ENCODE peak calls at places on chromosome 12, in nine cellular contexts. Y is endodermal cell; T is kidney; F is tibial artery; C is psoas muscle; A is CD4-positive, alpha-beta T cell; K is brain microvascular endothelial cell; B is RWPE1; I is SK-N-SH. X is an unnamed sample.

GRCh38 chr12:5768171-5768879 is 176.7 kb downstream of the ANO2 start:
- DNase-seq in C (no peak), I (no peak), B (no peak), Y (no peak), F (peak), T (peak), A (no peak), K (no peak), X (no peak)

GRCh38 chr12:89236748-89237428 is 115.4 kb downstream of the DUSP6 start:
- DNase-seq in K (peak), T (no peak), Y (no peak), F (no peak), B (peak), C (no peak), A (no peak), I (no peak), X (no peak)

GRCh38 chr12:52327086-52327829 is 6.1 kb upstream of the KRT83 start:
- DNase-seq in T (peak), F (peak), I (peak), K (peak), B (peak), A (peak), Y (peak), C (peak), X (peak)

GRCh38 chr12:81015510-81015909 is 62.4 kb upstream of the ACSS3 start:
- DNase-seq in C (no peak), T (no peak), K (peak), F (no peak), I (no peak), Y (peak), B (no peak), A (no peak), X (no peak)

GRCh38 chr12:27682534-27682933 is 13.7 kb upstream of the REP15 start:
- DNase-seq in K (peak), C (no peak), I (no peak), T (no peak), B (no peak), F (no peak), Y (no peak), A (no peak), X (peak)

GRCh38 chr12:66941150-66941549 is 262.3 kb upstream of the GRIP1 start:
- DNase-seq in K (no peak), A (no peak), T (no peak), F (no peak), B (no peak), C (no peak), Y (no peak), I (no peak), X (no peak)

GRCh38 chr12:95351745-95352144 is 122.2 kb upstream of the METAP2 start:
- DNase-seq in T (no peak), C (no peak), B (no peak), Y (peak), K (no peak), F (peak), A (no peak), I (no peak), X (no peak)

GRCh38 chr12:124426594-124427550 is 132.0 kb downstream of the RFLNA start:
- DNase-seq in K (no peak), T (no peak), B (no peak), I (no peak), Y (no peak), A (no peak), C (no peak), F (no peak), X (no peak)

GRCh38 chr12:125683748-125684381 is 618.6 kb downstream of the AACS start:
- DNase-seq in F (no peak), B (no peak), Y (peak), C (no peak), T (no peak), K (no peak), A (no peak), I (peak), X (no peak)

GRCh38 chr12:63804746-63805145 is 25.0 kb downstream of the RXYLT1 start:
- DNase-seq in C (no peak), T (no peak), B (no peak), F (no peak), K (no peak), A (no peak), Y (no peak), I (no peak), X (no peak)

GRCh38 chr12:3835914-3836313 is 37.3 kb downstream of the PARP11 start:
- DNase-seq in I (no peak), T (no peak), A (no peak), K (no peak), B (no peak), Y (no peak), F (no peak), C (no peak), X (no peak)

GRCh38 chr12:20367731-20368652 is at the start of gene PDE3A:
- DNase-seq in C (peak), T (peak), A (no peak), K (peak), I (peak), B (peak), Y (peak), F (peak), X (no peak)

GRCh38 chr12:124917135-124917840 is 2.8 kb upstream of the UBC start:
- DNase-seq in T (peak), K (peak), I (peak), B (peak), Y (peak), C (peak), F (peak), A (peak), X (peak)

GRCh38 chr12:41365653-41366131 is 177.6 kb downstream of the PDZRN4 start:
- DNase-seq in A (no peak), C (no peak), Y (peak), B (no peak), I (no peak), K (no peak), F (no peak), T (no peak), X (no peak)

GRCh38 chr12:71938728-71939385 is at the start of gene TPH2:
- DNase-seq in I (peak), F (no peak), B (peak), T (peak), A (peak), Y (peak), K (peak), C (peak), X (no peak)

GRCh38 chr12:44709166-44709565 is 166.9 kb downstream of the NELL2 start:
- DNase-seq in B (no peak), C (no peak), K (no peak), Y (no peak), I (no peak), F (no peak), A (no peak), T (no peak), X (no peak)

GRCh38 chr12:4190376-4191063 is 83.0 kb upstream of the CCND2 start:
- DNase-seq in C (no peak), Y (no peak), K (no peak), I (no peak), B (no peak), A (no peak), F (no peak), T (no peak), X (no peak)

GRCh38 chr12:29234552-29234951 is 85.5 kb downstream of the FAR2 start:
- DNase-seq in T (no peak), I (no peak), K (no peak), Y (no peak), A (no peak), F (no peak), B (no peak), C (no peak), X (no peak)

GRCh38 chr12:121224591-121224990 is 14.7 kb downstream of the P2RX4 start:
- DNase-seq in T (peak), Y (no peak), F (no peak), I (peak), A (peak), C (no peak), B (no peak), K (no peak), X (no peak)

GRCh38 chr12:40768125-40768864 is 76.1 kb downstream of the CNTN1 start:
- DNase-seq in C (no peak), K (no peak), A (no peak), Y (no peak), I (no peak), F (no peak), T (no peak), B (no peak), X (no peak)

GRCh38 chr12:59115995-59116394 is 195.7 kb upstream of the LRIG3 start:
- DNase-seq in K (no peak), B (no peak), C (no peak), T (no peak), I (no peak), F (no peak), A (no peak), Y (peak), X (no peak)

GRCh38 chr12:75658826-75659823 is 147.7 kb upstream of the KRR1 start:
- DNase-seq in K (peak), T (no peak), F (no peak), B (peak), C (no peak), I (no peak), Y (no peak), A (no peak), X (no peak)

GRCh38 chr12:72468505-72468904 is 196.3 kb downstream of the TRHDE start:
- DNase-seq in B (no peak), T (no peak), K (no peak), I (no peak), F (no peak), A (no peak), Y (no peak), C (peak), X (no peak)

GRCh38 chr12:3168775-3169221 is 91.6 kb downstream of the TSPAN9 start:
- DNase-seq in K (peak), F (no peak), A (no peak), T (peak), C (peak), Y (peak), B (peak), I (no peak), X (peak)

GRCh38 chr12:24256636-24257150 is 307.2 kb upstream of the SOX5 start:
- DNase-seq in T (no peak), B (no peak), Y (peak), F (no peak), I (no peak), K (no peak), C (no peak), A (no peak), X (no peak)

GRCh38 chr12:49556391-49557186 is 11.4 kb downstream of the MCRS1 start:
- DNase-seq in F (no peak), C (no peak), A (no peak), B (no peak), K (no peak), T (no peak), I (peak), Y (no peak), X (no peak)

GRCh38 chr12:1612196-1612595 is 16.8 kb upstream of the WNT5B start:
- DNase-seq in B (no peak), A (no peak), T (no peak), I (no peak), F (no peak), Y (no peak), C (no peak), K (no peak), X (no peak)

GRCh38 chr12:89064780-89065179 is 287.5 kb downstream of the DUSP6 start:
- DNase-seq in F (no peak), A (no peak), K (peak), B (peak), T (no peak), C (no peak), Y (no peak), I (no peak), X (no peak)

GRCh38 chr12:68016136-68016535 is 26.9 kb downstream of the IFNG-AS1 start:
- DNase-seq in A (no peak), C (no peak), I (no peak), Y (no peak), K (no peak), B (no peak), T (no peak), F (no peak), X (no peak)

GRCh38 chr12:96711364-96711763 is 195.7 kb upstream of the NEDD1 start:
- DNase-seq in B (no peak), F (no peak), T (no peak), K (no peak), C (no peak), Y (no peak), A (no peak), I (no peak), X (no peak)

GRCh38 chr12:125203145-125203765 is 138.0 kb downstream of the AACS start:
- DNase-seq in F (no peak), C (no peak), A (no peak), I (no peak), T (no peak), Y (no peak), K (no peak), B (peak), X (no peak)

GRCh38 chr12:73225941-73226340 is 953.8 kb downstream of the TRHDE start:
- DNase-seq in K (no peak), F (no peak), Y (no peak), I (no peak), B (no peak), A (no peak), T (no peak), C (no peak), X (no peak)

GRCh38 chr12:22526836-22527235 is 17.5 kb downstream of the C2CD5 start:
- DNase-seq in I (no peak), T (no peak), A (no peak), F (no peak), B (no peak), Y (no peak), C (no peak), K (no peak), X (no peak)

GRCh38 chr12:88172844-88173407 is 30.8 kb downstream of the TMTC3 start:
- DNase-seq in K (no peak), C (no peak), F (no peak), I (no peak), T (no peak), B (peak), Y (no peak), A (no peak), X (no peak)

GRCh38 chr12:18868673-18869072 is 130.8 kb downstream of the CAPZA3 start:
- DNase-seq in B (no peak), I (no peak), K (no peak), F (no peak), T (no peak), A (no peak), C (no peak), Y (no peak), X (no peak)

GRCh38 chr12:49347307-49348237 is 884 bp downstream of the DNAJC22 start:
- DNase-seq in F (peak), I (peak), T (peak), A (peak), K (peak), B (peak), Y (peak), C (peak), X (peak)

GRCh38 chr12:27107976-27108375 is 25.6 kb upstream of the C12orf71 start:
- DNase-seq in I (no peak), A (no peak), F (no peak), K (no peak), T (no peak), C (no peak), Y (no peak), B (no peak), X (no peak)

GRCh38 chr12:121294151-121294889 is 2.2 kb downstream of the CAMKK2 start:
- DNase-seq in Y (no peak), A (no peak), I (no peak), C (no peak), T (no peak), B (no peak), K (no peak), F (no peak), X (no peak)

GRCh38 chr12:95988506-95989275 is 7.5 kb downstream of the HAL start:
- DNase-seq in F (no peak), I (no peak), T (no peak), B (no peak), A (no peak), K (no peak), Y (peak), C (no peak), X (no peak)

GRCh38 chr12:32290411-32290810 is 108.9 kb upstream of the FGD4 start:
- DNase-seq in A (no peak), B (peak), T (no peak), Y (no peak), C (no peak), K (peak), I (no peak), F (no peak), X (no peak)
- H3K27ac ChIP-seq in A (no peak), B (no peak), T (no peak), Y (no peak), C (no peak), K (no peak), I (no peak), F (no peak), X (no peak)

GRCh38 chr12:57888407-57889157 is 42.1 kb upstream of the CTDSP2 start:
- DNase-seq in F (no peak), B (peak), K (peak), A (peak), C (peak), T (peak), I (no peak), Y (peak), X (no peak)
- H3K27ac ChIP-seq in F (peak), B (peak), K (no peak), A (no peak), C (peak), T (peak), I (peak), Y (no peak), X (peak)

GRCh38 chr12:53867216-53868012 is 71.2 kb upstream of the HOXC13 start:
- DNase-seq in Y (peak), F (no peak), T (no peak), K (no peak), I (no peak), C (no peak), B (peak), A (no peak), X (no peak)

GRCh38 chr12:53860426-53861223 is 78.0 kb upstream of the HOXC13 start:
- DNase-seq in T (no peak), F (no peak), Y (no peak), A (no peak), K (no peak), B (no peak), C (no peak), I (no peak), X (no peak)

GRCh38 chr12:53866727-53867126 is 71.9 kb upstream of the HOXC13 start:
- DNase-seq in A (no peak), C (no peak), T (no peak), I (no peak), Y (no peak), B (no peak), K (no peak), F (no peak), X (no peak)

GRCh38 chr12:53862831-53863230 is 75.8 kb upstream of the HOXC13 start:
- DNase-seq in T (no peak), F (no peak), C (no peak), B (peak), K (no peak), I (no peak), Y (no peak), A (no peak), X (no peak)

GRCh38 chr12:53862206-53862605 is 76.4 kb upstream of the HOXC13 start:
- DNase-seq in C (no peak), K (no peak), B (no peak), Y (no peak), F (no peak), A (no peak), I (no peak), T (no peak), X (no peak)
- H3K27ac ChIP-seq in C (no peak), K (no peak), B (no peak), Y (no peak), F (no peak), A (no peak), I (no peak), T (no peak), X (no peak)

DNA sequence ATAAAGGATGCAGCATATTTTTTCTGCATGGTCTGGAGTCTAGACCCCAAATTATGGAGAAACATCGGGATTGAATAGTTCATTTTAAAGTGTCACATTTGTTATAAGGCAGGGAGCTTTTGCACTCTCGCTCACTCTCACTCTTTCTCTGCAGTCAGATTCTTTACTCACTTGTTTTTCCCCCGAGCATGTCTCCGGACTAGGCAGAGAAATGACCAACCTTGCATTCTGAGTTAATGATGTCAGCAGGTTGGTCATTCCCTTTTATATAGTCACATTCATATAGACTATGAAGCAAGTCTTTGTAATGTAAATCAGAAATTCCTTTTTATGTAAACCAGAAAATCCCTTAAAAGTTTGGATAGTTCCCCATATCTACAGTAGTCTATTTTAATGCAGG is 4.1 kb downstream of the C12orf75 start:
- DNase-seq in A (no peak), T (no peak), C (no peak), K (peak), B (no peak), F (no peak), Y (no peak), I (no peak), X (peak)
- H3K27ac ChIP-seq in A (no peak), T (no peak), C (no peak), K (peak), B (no peak), F (peak), Y (no peak), I (peak), X (peak)

GRCh38 chr12:108722992-108723766 is 8.1 kb downstream of the CORO1C start:
- DNase-seq in A (no peak), C (no peak), Y (no peak), K (peak), I (no peak), B (peak), T (no peak), F (no peak), X (peak)
- H3K27ac ChIP-seq in A (no peak), C (peak), Y (no peak), K (peak), I (peak), B (no peak), T (peak), F (peak), X (peak)

GRCh38 chr12:130955238-130955816 is 1.6 kb downstream of the ADGRD1 start:
- DNase-seq in K (no peak), F (no peak), B (no peak), T (no peak), A (no peak), I (no peak), C (no peak), Y (peak), X (no peak)
- H3K27ac ChIP-seq in K (no peak), F (peak), B (no peak), T (no peak), A (no peak), I (no peak), C (no peak), Y (no peak), X (no peak)

GRCh38 chr12:42763682-42764081 is 174.1 kb upstream of the PRICKLE1 start:
- DNase-seq in T (no peak), I (no peak), K (no peak), B (no peak), F (no peak), C (no peak), Y (no peak), A (no peak), X (no peak)
- H3K27ac ChIP-seq in T (no peak), I (no peak), K (no peak), B (no peak), F (no peak), C (no peak), Y (no peak), A (no peak), X (no peak)